ENCODE peak calls at places on chromosomes 5 and 9, in eight cellular contexts. U is EL; D is HS-5; K is activated T-cell treated with anti-CD3 and anti-CD28 coated beads, Interleukin-2, amount 50 U/mL, for 48 hours; S is NCI-H524; Y is LoVo; P is caudate nucleus; E is adipocyte. N is an unnamed sample.

GRCh38 chr5:34924462-34924765 is 4.9 kb upstream of the DNAJC21 start:
- DNase-seq in U (no peak), D (no peak), K (no peak), S (no peak), Y (no peak), P (no peak), E (no peak), N (no peak)

GRCh38 chr9:31040565-31040964 is 1343.9 kb upstream of the ACO1 start:
- DNase-seq in U (no peak), D (no peak), K (no peak), S (no peak), Y (no peak), P (no peak), E (no peak), N (no peak)

GRCh38 chr5:81848368-81848767 is 97.5 kb upstream of the SSBP2 start:
- DNase-seq in U (no peak), D (no peak), K (no peak), S (peak), Y (no peak), P (no peak), E (no peak), N (no peak)

GRCh38 chr5:148145916-148146315 is 22.4 kb upstream of the SPINK14 start:
- DNase-seq in U (peak), D (peak), K (no peak), S (no peak), Y (peak), P (no peak), E (peak), N (no peak)

GRCh38 chr9:130936285-130937117 is 2.5 kb downstream of the FIBCD1 start:
- DNase-seq in U (peak), D (no peak), K (no peak), S (peak), Y (no peak), P (no peak), E (peak), N (no peak)

GRCh38 chr9:130962418-130963316 is 23.6 kb upstream of the FIBCD1 start:
- DNase-seq in U (peak), D (peak), K (no peak), S (no peak), Y (peak), P (no peak), E (peak), N (no peak)

GRCh38 chr5:157478726-157479125 is 18.7 kb downstream of the NIPAL4 start:
- DNase-seq in U (no peak), D (no peak), K (no peak), S (no peak), Y (no peak), P (no peak), E (no peak), N (no peak)

GRCh38 chr5:96288166-96288844 is 144.7 kb downstream of the PCSK1 start:
- DNase-seq in U (peak), D (no peak), K (no peak), S (no peak), Y (no peak), P (no peak), E (peak), N (no peak)

GRCh38 chr9:100099722-100100042 is 639 bp downstream of the INVS start:
- DNase-seq in U (no peak), D (no peak), K (no peak), S (peak), Y (no peak), P (no peak), E (no peak), N (no peak)

GRCh38 chr5:152701305-152701704 is 296.2 kb upstream of the NMUR2 start:
- DNase-seq in U (no peak), D (no peak), K (no peak), S (no peak), Y (no peak), P (no peak), E (no peak), N (no peak)

GRCh38 chr5:134594797-134595457 is 37.7 kb downstream of the SAR1B start:
- DNase-seq in U (no peak), D (no peak), K (no peak), S (peak), Y (no peak), P (no peak), E (no peak), N (no peak)

GRCh38 chr5:42225009-42225408 is 198.2 kb upstream of the GHR start:
- DNase-seq in U (no peak), D (no peak), K (no peak), S (no peak), Y (no peak), P (no peak), E (no peak), N (no peak)

GRCh38 chr5:54825005-54825404 is 160.4 kb downstream of the ESM1 start:
- DNase-seq in U (no peak), D (no peak), K (no peak), S (no peak), Y (no peak), P (no peak), E (peak), N (no peak)

GRCh38 chr9:79699479-79699878 is 127.7 kb downstream of the TLE4 start:
- DNase-seq in U (no peak), D (no peak), K (no peak), S (no peak), Y (no peak), P (no peak), E (no peak), N (no peak)

GRCh38 chr5:98643544-98643943 is 129.9 kb upstream of the RGMB start:
- DNase-seq in U (no peak), D (no peak), K (no peak), S (no peak), Y (no peak), P (no peak), E (no peak), N (no peak)

GRCh38 chr5:131413605-131414559 is 150.0 kb downstream of the CDC42SE2 start:
- DNase-seq in U (no peak), D (no peak), K (peak), S (no peak), Y (no peak), P (no peak), E (peak), N (no peak)

GRCh38 chr5:10513501-10514442 is 50.1 kb upstream of the ANKRD33B start:
- DNase-seq in U (peak), D (peak), K (no peak), S (peak), Y (no peak), P (no peak), E (peak), N (no peak)

GRCh38 chr9:123399803-123400378 is 43.9 kb downstream of the CRB2 start:
- DNase-seq in U (no peak), D (no peak), K (peak), S (no peak), Y (no peak), P (no peak), E (no peak), N (peak)

GRCh38 chr9:14533867-14534650 is 159.2 kb downstream of the ZDHHC21 start:
- DNase-seq in U (no peak), D (no peak), K (no peak), S (no peak), Y (no peak), P (no peak), E (no peak), N (no peak)

GRCh38 chr5:100841358-100842076 is 61.6 kb downstream of the ST8SIA4 start:
- DNase-seq in U (no peak), D (no peak), K (no peak), S (no peak), Y (no peak), P (no peak), E (no peak), N (no peak)

GRCh38 chr9:134547161-134548100 is 94.2 kb upstream of the COL5A1 start:
- DNase-seq in U (no peak), D (no peak), K (no peak), S (no peak), Y (no peak), P (no peak), E (no peak), N (no peak)

GRCh38 chr5:89308606-89309040 is 425.6 kb upstream of the MEF2C start:
- DNase-seq in U (no peak), D (no peak), K (no peak), S (no peak), Y (no peak), P (no peak), E (no peak), N (no peak)

GRCh38 chr5:178428341-178429155 is 161.6 kb downstream of the COL23A1 start:
- DNase-seq in U (no peak), D (no peak), K (peak), S (no peak), Y (no peak), P (peak), E (no peak), N (no peak)

GRCh38 chr5:166899343-166899742 is 1392.1 kb upstream of the WWC1 start:
- DNase-seq in U (no peak), D (no peak), K (no peak), S (no peak), Y (no peak), P (no peak), E (no peak), N (no peak)

GRCh38 chr9:70466976-70467551 is 52.6 kb upstream of the KLF9 start:
- DNase-seq in U (peak), D (peak), K (peak), S (no peak), Y (no peak), P (no peak), E (no peak), N (no peak)

GRCh38 chr5:33184367-33184766 is 256.4 kb upstream of the TARS1 start:
- DNase-seq in U (no peak), D (no peak), K (no peak), S (no peak), Y (no peak), P (no peak), E (no peak), N (no peak)

GRCh38 chr9:17063535-17064135 is 71.2 kb upstream of the CNTLN start:
- DNase-seq in U (peak), D (peak), K (no peak), S (peak), Y (peak), P (no peak), E (peak), N (no peak)